ENCODE peak calls at places on chromosome 20, in five cellular contexts. One of them, this sample, is unnamed.

GRCh38 chr20:50577175-50578018 is 67.2 kb downstream of the PTPN1 start:
- DNase-seq in GF-D8: no peak
- DNase-seq in activated T-cell treated with anti-CD3 and anti-CD28 coated beads for 24 hours: no peak
- DNase-seq in tibial nerve: no peak
- DNase-seq in T-helper 9 cell: no peak
- DNase-seq in this sample: peak

GRCh38 chr20:7758436-7758835 is 181.8 kb downstream of the HAO1 start:
- DNase-seq in GF-D8: no peak
- DNase-seq in activated T-cell treated with anti-CD3 and anti-CD28 coated beads for 24 hours: no peak
- DNase-seq in tibial nerve: no peak
- DNase-seq in T-helper 9 cell: no peak
- DNase-seq in this sample: no peak

GRCh38 chr20:51631011-51631950 is 88.8 kb upstream of the NFATC2 start:
- DNase-seq in GF-D8: peak
- DNase-seq in activated T-cell treated with anti-CD3 and anti-CD28 coated beads for 24 hours: no peak
- DNase-seq in tibial nerve: peak
- DNase-seq in T-helper 9 cell: no peak
- DNase-seq in this sample: peak

GRCh38 chr20:62297449-62298227 is 5.2 kb upstream of the ADRM1 start:
- DNase-seq in GF-D8: no peak
- DNase-seq in activated T-cell treated with anti-CD3 and anti-CD28 coated beads for 24 hours: no peak
- DNase-seq in tibial nerve: no peak
- DNase-seq in T-helper 9 cell: no peak
- DNase-seq in this sample: no peak

GRCh38 chr20:31842471-31843157 is 2.8 kb downstream of the FOXS1 start:
- DNase-seq in GF-D8: no peak
- DNase-seq in activated T-cell treated with anti-CD3 and anti-CD28 coated beads for 24 hours: no peak
- DNase-seq in tibial nerve: peak
- DNase-seq in T-helper 9 cell: no peak
- DNase-seq in this sample: no peak

GRCh38 chr20:14986026-14986655 is 648.7 kb upstream of the FLRT3 start:
- DNase-seq in GF-D8: no peak
- DNase-seq in activated T-cell treated with anti-CD3 and anti-CD28 coated beads for 24 hours: no peak
- DNase-seq in tibial nerve: no peak
- DNase-seq in T-helper 9 cell: no peak
- DNase-seq in this sample: no peak

GRCh38 chr20:39853664-39854063 is 835.4 kb downstream of the MAFB start:
- DNase-seq in GF-D8: no peak
- DNase-seq in activated T-cell treated with anti-CD3 and anti-CD28 coated beads for 24 hours: no peak
- DNase-seq in tibial nerve: no peak
- DNase-seq in T-helper 9 cell: no peak
- DNase-seq in this sample: no peak

GRCh38 chr20:15653396-15654207 is 919.6 kb downstream of the KIF16B start:
- DNase-seq in GF-D8: no peak
- DNase-seq in activated T-cell treated with anti-CD3 and anti-CD28 coated beads for 24 hours: no peak
- DNase-seq in tibial nerve: no peak
- DNase-seq in T-helper 9 cell: no peak
- DNase-seq in this sample: no peak

GRCh38 chr20:4508773-4509172 is 212.9 kb upstream of the PRND start:
- DNase-seq in GF-D8: no peak
- DNase-seq in activated T-cell treated with anti-CD3 and anti-CD28 coated beads for 24 hours: no peak
- DNase-seq in tibial nerve: no peak
- DNase-seq in T-helper 9 cell: no peak
- DNase-seq in this sample: no peak

GRCh38 chr20:57598491-57598890 is 21.7 kb downstream of the ZBP1 start:
- DNase-seq in GF-D8: no peak
- DNase-seq in activated T-cell treated with anti-CD3 and anti-CD28 coated beads for 24 hours: no peak
- DNase-seq in tibial nerve: no peak
- DNase-seq in T-helper 9 cell: no peak
- DNase-seq in this sample: no peak

GRCh38 chr20:2701671-2702081 is 9.1 kb downstream of the EBF4 start:
- DNase-seq in GF-D8: no peak
- DNase-seq in activated T-cell treated with anti-CD3 and anti-CD28 coated beads for 24 hours: no peak
- DNase-seq in tibial nerve: no peak
- DNase-seq in T-helper 9 cell: no peak
- DNase-seq in this sample: no peak

GRCh38 chr20:38002422-38002821 is 30.8 kb downstream of the TTI1 start:
- DNase-seq in GF-D8: no peak
- DNase-seq in activated T-cell treated with anti-CD3 and anti-CD28 coated beads for 24 hours: no peak
- DNase-seq in tibial nerve: no peak
- DNase-seq in T-helper 9 cell: no peak
- DNase-seq in this sample: no peak

GRCh38 chr20:35680464-35681183 is 15.9 kb upstream of the CPNE1 start:
- DNase-seq in GF-D8: peak
- DNase-seq in activated T-cell treated with anti-CD3 and anti-CD28 coated beads for 24 hours: no peak
- DNase-seq in tibial nerve: no peak
- DNase-seq in T-helper 9 cell: no peak
- DNase-seq in this sample: no peak

GRCh38 chr20:20694591-20694990 is 17.9 kb downstream of the RALGAPA2 start:
- DNase-seq in GF-D8: no peak
- DNase-seq in activated T-cell treated with anti-CD3 and anti-CD28 coated beads for 24 hours: no peak
- DNase-seq in tibial nerve: no peak
- DNase-seq in T-helper 9 cell: no peak
- DNase-seq in this sample: no peak

GRCh38 chr20:38999217-38999616 is 37.1 kb downstream of the DHX35 start:
- DNase-seq in GF-D8: no peak
- DNase-seq in activated T-cell treated with anti-CD3 and anti-CD28 coated beads for 24 hours: no peak
- DNase-seq in tibial nerve: no peak
- DNase-seq in T-helper 9 cell: no peak
- DNase-seq in this sample: no peak

GRCh38 chr20:1841554-1842140 is 53.6 kb upstream of the SIRPA start:
- DNase-seq in GF-D8: no peak
- DNase-seq in activated T-cell treated with anti-CD3 and anti-CD28 coated beads for 24 hours: no peak
- DNase-seq in tibial nerve: no peak
- DNase-seq in T-helper 9 cell: no peak
- DNase-seq in this sample: no peak

GRCh38 chr20:52972190-52972937 is at the start of gene TSHZ2:
- DNase-seq in GF-D8: no peak
- DNase-seq in activated T-cell treated with anti-CD3 and anti-CD28 coated beads for 24 hours: peak
- DNase-seq in tibial nerve: peak
- DNase-seq in T-helper 9 cell: peak
- DNase-seq in this sample: no peak

GRCh38 chr20:16158090-16158975 is 414.9 kb downstream of the KIF16B start:
- DNase-seq in GF-D8: no peak
- DNase-seq in activated T-cell treated with anti-CD3 and anti-CD28 coated beads for 24 hours: no peak
- DNase-seq in tibial nerve: no peak
- DNase-seq in T-helper 9 cell: no peak
- DNase-seq in this sample: no peak

GRCh38 chr20:37890108-37890507 is 12.8 kb upstream of the VSTM2L start:
- DNase-seq in GF-D8: no peak
- DNase-seq in activated T-cell treated with anti-CD3 and anti-CD28 coated beads for 24 hours: no peak
- DNase-seq in tibial nerve: no peak
- DNase-seq in T-helper 9 cell: no peak
- DNase-seq in this sample: no peak

This sample was measured in ascending aorta.